ENCODE peak calls at places on chromosome 7, in six cellular contexts. G is H1, X is SK-N-SH, V is K562, T is HepG2, E is GM12878. P is an unnamed sample.

GRCh38 chr7:159091480-159092475 is 52.9 kb downstream of the VIPR2 start:
- DNase-seq in E (no peak), V (no peak), G (no peak), X (no peak), T (no peak), P (no peak)

GRCh38 chr7:26410156-26410555 is 118.5 kb downstream of the SNX10 start:
- DNase-seq in T (no peak), X (no peak), V (no peak), G (no peak), E (no peak), P (no peak)

GRCh38 chr7:26686448-26686981 is 177.9 kb downstream of the SKAP2 start:
- DNase-seq in E (no peak), G (peak; percentile 19), T (peak; percentile 68), X (peak; percentile 17), V (peak; percentile 43), P (no peak)

GRCh38 chr7:84058311-84059076 is 136.1 kb downstream of the SEMA3A start:
- DNase-seq in T (peak; percentile 82), E (no peak), V (no peak), G (no peak), X (no peak), P (no peak)

GRCh38 chr7:20312562-20312961 is 18.1 kb upstream of the ITGB8 start:
- DNase-seq in V (no peak), G (no peak), X (no peak), E (no peak), T (no peak), P (no peak)

GRCh38 chr7:12949060-12950045 is 261.9 kb downstream of the ARL4A start:
- DNase-seq in T (peak; percentile 60), G (no peak), X (no peak), E (no peak), V (no peak), P (no peak)

GRCh38 chr7:68420342-68420750 is 1177.9 kb upstream of the AUTS2 start:
- DNase-seq in E (no peak), V (no peak), G (no peak), X (no peak), T (no peak), P (no peak)

GRCh38 chr7:15303357-15303756 is 258.5 kb downstream of the AGMO start:
- DNase-seq in T (no peak), X (no peak), G (no peak), E (no peak), V (no peak), P (no peak)

GRCh38 chr7:45080265-45080957 is 8.4 kb downstream of the NACAD start:
- DNase-seq in G (no peak), E (no peak), T (no peak), X (peak; percentile 30), V (no peak), P (no peak)

GRCh38 chr7:105389090-105389650 is 449 bp upstream of the SRPK2 start:
- DNase-seq in E (no peak), X (no peak), V (peak; percentile 79), T (peak; percentile 55), G (no peak), P (peak; percentile 28)

GRCh38 chr7:42726066-42726785 is 185.6 kb downstream of the C7orf25 start:
- DNase-seq in V (no peak), E (no peak), X (no peak), G (no peak), T (no peak), P (no peak)

GRCh38 chr7:2523941-2524807 is 4.6 kb downstream of the LFNG start:
- DNase-seq in E (no peak), X (peak; percentile 91), G (no peak), V (peak; percentile 72), T (peak; percentile 62), P (peak; percentile 42)

GRCh38 chr7:39950473-39951155 is 558 bp downstream of the CDK13 start:
- DNase-seq in X (peak; percentile 75), V (peak; percentile 62), G (no peak), T (no peak), E (no peak), P (peak; percentile 41)

GRCh38 chr7:39535064-39535463 is 31.1 kb upstream of the YAE1 start:
- DNase-seq in E (no peak), V (no peak), T (no peak), G (no peak), X (no peak), P (no peak)

GRCh38 chr7:138396251-138397070 is 63.6 kb upstream of the TRIM24 start:
- DNase-seq in G (no peak), V (no peak), E (peak; percentile 53), X (no peak), T (peak; percentile 100), P (no peak)

GRCh38 chr7:39733881-39734571 is 110.7 kb downstream of the RALA start:
- DNase-seq in V (no peak), X (no peak), E (no peak), G (no peak), T (peak; percentile 36), P (peak; percentile 17)

GRCh38 chr7:155145477-155146255 is 75.5 kb downstream of the HTR5A start:
- DNase-seq in T (no peak), E (no peak), V (no peak), X (no peak), G (no peak), P (no peak)

GRCh38 chr7:137538361-137538762 is 194.8 kb upstream of the PTN start:
- DNase-seq in X (no peak), E (no peak), V (peak; percentile 14), T (no peak), G (no peak), P (no peak)

GRCh38 chr7:51369746-51370145 is 53.1 kb upstream of the COBL start:
- DNase-seq in E (no peak), T (no peak), V (peak; percentile 30), X (no peak), G (no peak), P (no peak)

GRCh38 chr7:151276651-151277590 is 28.4 kb upstream of the SMARCD3 start:
- DNase-seq in V (peak; percentile 79), X (peak; percentile 98), G (peak; percentile 23), E (no peak), T (peak; percentile 7), P (peak; percentile 54)

GRCh38 chr7:21214656-21215055 is 213.2 kb upstream of the SP4 start:
- DNase-seq in V (no peak), G (no peak), T (no peak), X (no peak), E (no peak), P (no peak)

GRCh38 chr7:25815711-25816110 is 336.3 kb upstream of the NFE2L3 start:
- DNase-seq in T (no peak), X (no peak), V (no peak), G (no peak), E (no peak), P (no peak)

GRCh38 chr7:128053023-128053422 is 21.8 kb upstream of the LRRC4 start:
- DNase-seq in V (peak; percentile 49), E (no peak), X (peak; percentile 56), T (no peak), G (no peak), P (peak; percentile 38)

GRCh38 chr7:157238087-157238486 is 98.7 kb upstream of the DNAJB6 start:
- DNase-seq in G (no peak), X (peak; percentile 53), V (peak; percentile 76), E (no peak), T (no peak), P (no peak)

GRCh38 chr7:133433165-133433812 is 180.4 kb downstream of the EXOC4 start:
- DNase-seq in X (no peak), T (peak; percentile 71), G (no peak), E (no peak), V (no peak), P (no peak)

GRCh38 chr7:100171087-100171681 is 2.8 kb upstream of the GAL3ST4 start:
- DNase-seq in G (no peak), V (no peak), E (no peak), X (no peak), T (no peak), P (no peak)

GRCh38 chr7:39353615-39354376 is 212.4 kb upstream of the YAE1 start:
- DNase-seq in V (peak; percentile 11), X (peak; percentile 70), G (peak; percentile 49), E (no peak), T (no peak), P (no peak)

GRCh38 chr7:128352138-128352537 is 8.4 kb upstream of the RBM28 start:
- DNase-seq in T (peak; percentile 11), V (no peak), E (no peak), X (peak; percentile 63), G (peak; percentile 56), P (no peak)

DNA sequence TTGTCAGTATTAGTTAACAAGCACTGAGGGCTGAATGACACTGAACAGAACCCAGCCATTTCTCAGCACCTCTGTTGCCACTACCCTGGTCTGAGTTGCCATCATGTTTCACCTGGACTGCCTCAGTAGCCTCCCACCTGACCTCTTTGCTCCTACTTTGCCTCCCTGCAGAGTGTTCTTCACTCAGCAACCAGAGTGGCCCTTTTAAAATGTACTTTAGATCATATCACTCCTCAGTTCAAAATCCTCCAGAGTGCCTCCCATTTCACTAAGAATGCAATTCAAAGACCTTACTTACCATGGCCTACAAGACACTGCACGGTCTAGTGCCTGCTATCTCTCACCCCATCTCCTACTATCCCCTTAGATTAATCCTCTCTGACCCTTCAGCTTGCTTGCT is 214.5 kb downstream of the AUTS2 start:
- DNase-seq in E (no peak), T (no peak), X (no peak), G (no peak), V (no peak), P (no peak)
- H3K27ac ChIP-seq in E (no peak overlapping the region), T (no peak overlapping the region), X (no peak overlapping the region), G (no peak overlapping the region), V (no peak overlapping the region), P (no peak overlapping the region)

GRCh38 chr7:97017197-97018125 is 7.2 kb downstream of the DLX5 start:
- DNase-seq in G (no peak), X (no peak), T (no peak), E (no peak), V (no peak), P (no peak)
- TF ChIP-seq GABPA in G (no peak), X (no peak), T (no peak), E (no peak), V (no peak), P (no peak)

DNA sequence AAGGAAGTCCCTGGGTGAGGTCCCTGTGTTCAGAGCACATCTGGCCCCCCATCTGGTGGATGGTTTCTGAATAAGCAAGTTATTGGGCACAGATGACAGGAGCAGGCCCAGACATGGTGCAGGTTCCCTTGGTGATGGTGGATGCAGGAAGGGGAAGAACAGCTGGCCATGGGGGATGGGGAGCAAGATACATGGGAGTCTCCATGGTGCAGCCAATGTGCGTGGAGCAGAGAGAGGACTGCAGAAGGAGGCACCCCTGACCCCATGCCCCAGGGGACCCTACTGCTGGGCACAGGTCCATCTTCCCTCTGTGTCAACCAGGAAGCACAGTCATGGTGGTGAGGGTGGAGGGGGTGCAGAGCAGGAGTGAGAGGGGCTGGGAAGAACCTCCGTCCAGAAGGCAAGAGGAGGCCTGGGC is 43.8 kb upstream of the RABGEF1 start:
- DNase-seq in X (peak; percentile 76), G (no peak), T (peak; percentile 9), E (no peak), V (no peak), P (no peak)
- TF ChIP-seq CTCF in X (no peak), G (no peak), T (peak; percentile 18), E (no peak), V (no peak), P (no peak)

GRCh38 chr7:66321283-66321682 is 116.1 kb downstream of the TPST1 start:
- DNase-seq in T (no peak), G (no peak), V (no peak), X (no peak), E (no peak), P (no peak)
- H3K27ac ChIP-seq in T (no peak overlapping the region), G (no peak overlapping the region), V (no peak overlapping the region), X (peak overlapping the region; percentile 31), E (no peak overlapping the region), P (no peak overlapping the region)